ENCODE peak calls at places on chromosome 4, in five cellular contexts. Q is HT1080, C is GM23248, A is DMS79, H is DMS 273 treated with DMSO at 0.1 percent for 48 hours. U is an unnamed sample.
A peak's percentile ranks its signal among the peaks of the same experiment; 100 is the strongest.

GRCh38 chr4:6245246-6246169 is 24.1 kb upstream of the WFS1 start:
- DNase-seq in Q (no peak), C (no peak), A (no peak), H (no peak), U (no peak)

GRCh38 chr4:182518421-182518820 is 275.2 kb downstream of the TENM3 start:
- DNase-seq in Q (no peak), C (no peak), A (no peak), H (no peak), U (no peak)

GRCh38 chr4:8589831-8590545 is 2.6 kb upstream of the CPZ start:
- DNase-seq in Q (no peak), C (peak; percentile 72), A (no peak), H (no peak), U (no peak)

GRCh38 chr4:151738706-151739105 is 22.1 kb downstream of the GATB start:
- DNase-seq in Q (no peak), C (no peak), A (no peak), H (no peak), U (no peak)

GRCh38 chr4:44646151-44646550 is 5.3 kb downstream of the YIPF7 start:
- DNase-seq in Q (no peak), C (no peak), A (no peak), H (no peak), U (no peak)

GRCh38 chr4:138007572-138007971 is 234.6 kb downstream of the SLC7A11 start:
- DNase-seq in Q (no peak), C (peak; percentile 20), A (no peak), H (no peak), U (no peak)

GRCh38 chr4:10582059-10582686 is 102.4 kb downstream of the CLNK start:
- DNase-seq in Q (peak; percentile 57), C (peak; percentile 74), A (no peak), H (no peak), U (no peak)

GRCh38 chr4:37219251-37219650 is 25.3 kb upstream of the NWD2 start:
- DNase-seq in Q (no peak), C (no peak), A (no peak), H (no peak), U (no peak)

GRCh38 chr4:73853718-73854473 is 800 bp downstream of the PF4V1 start:
- DNase-seq in Q (no peak), C (no peak), A (no peak), H (no peak), U (no peak)

U was measured in type B pancreatic cell.